ENCODE peak calls at places on chromosomes 5 and 9, in four cellular contexts. Z, O, K and S are unnamed samples.
A peak's percentile ranks its signal among the peaks of the same experiment; 100 is the strongest.

GRCh38 chr9:14346826-14347407 is 33.0 kb upstream of the NFIB start:
- DNase-seq in Z (no peak), O (peak; percentile 39), K (no peak), S (no peak)

GRCh38 chr5:14270212-14270702 is 127.1 kb downstream of the TRIO start:
- DNase-seq in Z (peak; percentile 91), O (peak; percentile 48), K (peak; percentile 40), S (peak; percentile 95)

GRCh38 chr9:93209576-93210323 is 25.8 kb downstream of the WNK2 start:
- DNase-seq in Z (no peak), O (no peak), K (no peak), S (no peak)

GRCh38 chr9:123232332-123232731 is 36.1 kb downstream of the STRBP start:
- DNase-seq in Z (no peak), O (no peak), K (no peak), S (no peak)

GRCh38 chr5:109411627-109412026 is 1.9 kb upstream of the PJA2 start:
- DNase-seq in Z (peak; percentile 95), O (no peak), K (peak; percentile 21), S (peak; percentile 86)

GRCh38 chr5:157387683-157388093 is 72.3 kb upstream of the NIPAL4 start:
- DNase-seq in Z (peak; percentile 87), O (no peak), K (peak; percentile 33), S (peak; percentile 89)

GRCh38 chr9:135275163-135275925 is 187.9 kb downstream of the OLFM1 start:
- DNase-seq in Z (no peak), O (no peak), K (no peak), S (no peak)

GRCh38 chr5:119483155-119483554 is 30.9 kb downstream of the HSD17B4 start:
- DNase-seq in Z (no peak), O (no peak), K (no peak), S (no peak)

GRCh38 chr5:56356121-56356875 is 123.2 kb upstream of the ANKRD55 start:
- DNase-seq in Z (peak; percentile 15), O (peak; percentile 13), K (no peak), S (no peak)

GRCh38 chr5:56142620-56143431 is 90.3 kb downstream of the ANKRD55 start:
- DNase-seq in Z (no peak), O (no peak), K (peak; percentile 9), S (no peak)

GRCh38 chr9:133888048-133888778 is 103.9 kb downstream of the VAV2 start:
- DNase-seq in Z (no peak), O (no peak), K (no peak), S (no peak)

GRCh38 chr5:57948091-57948490 is 465.5 kb upstream of the ACTBL2 start:
- DNase-seq in Z (no peak), O (no peak), K (no peak), S (no peak)

GRCh38 chr5:175712681-175713085 is 54.8 kb downstream of the HRH2 start:
- DNase-seq in Z (no peak), O (no peak), K (no peak), S (no peak)

GRCh38 chr5:162529886-162530285 is 462.3 kb downstream of the GABRG2 start:
- DNase-seq in Z (no peak), O (no peak), K (no peak), S (no peak)

GRCh38 chr5:65630981-65631380 is 6.2 kb downstream of the SHLD3 start:
- DNase-seq in Z (no peak), O (no peak), K (no peak), S (no peak)

GRCh38 chr9:134222018-134222573 is 57.7 kb upstream of the RNU6ATAC start:
- DNase-seq in Z (no peak), O (no peak), K (no peak), S (no peak)

GRCh38 chr5:10056228-10056760 is 193.4 kb downstream of the ATPSCKMT start:
- DNase-seq in Z (no peak), O (no peak), K (no peak), S (no peak)

GRCh38 chr5:57450991-57451876 is 31.4 kb downstream of the ACTBL2 start:
- DNase-seq in Z (no peak), O (no peak), K (no peak), S (no peak)

GRCh38 chr5:75363726-75364495 is 26.9 kb downstream of the HMGCR start:
- DNase-seq in Z (no peak), O (no peak), K (no peak), S (no peak)

GRCh38 chr9:127192744-127193143 is 70.3 kb upstream of the ANGPTL2 start:
- DNase-seq in Z (no peak), O (no peak), K (no peak), S (no peak)

GRCh38 chr9:14441976-14442651 is 128.2 kb upstream of the NFIB start:
- DNase-seq in Z (peak; percentile 33), O (peak; percentile 33), K (no peak), S (peak; percentile 20)

GRCh38 chr9:90793729-90794128 is 7.9 kb upstream of the SYK start:
- DNase-seq in Z (no peak), O (no peak), K (no peak), S (no peak)

GRCh38 chr9:129775443-129775842 is 22.6 kb upstream of the PTGES start:
- DNase-seq in Z (no peak), O (no peak), K (no peak), S (no peak)

GRCh38 chr5:94159144-94159543 is 417.7 kb upstream of the POU5F2 start:
- DNase-seq in Z (peak; percentile 21), O (no peak), K (no peak), S (no peak)

GRCh38 chr5:67000794-67001475 is 195.7 kb downstream of the CD180 start:
- DNase-seq in Z (no peak), O (no peak), K (no peak), S (no peak)

GRCh38 chr9:92266486-92266885 is 27.0 kb downstream of the IARS1 start:
- DNase-seq in Z (no peak), O (no peak), K (no peak), S (peak; percentile 10)

GRCh38 chr9:37380570-37380969 is 41.9 kb upstream of the GRHPR start:
- DNase-seq in Z (no peak), O (no peak), K (no peak), S (no peak)

GRCh38 chr9:27194401-27195091 is 85.5 kb downstream of the TEK start:
- DNase-seq in Z (peak; percentile 76), O (no peak), K (peak; percentile 47), S (no peak)

GRCh38 chr5:162948677-162949076 is 488.7 kb upstream of the CCNG1 start:
- DNase-seq in Z (no peak), O (no peak), K (no peak), S (no peak)